ENCODE peak calls at places on chromosome 19, in nine cellular contexts. One of them, this sample, is unnamed.

GRCh38 chr19:5719274-5719960 is 529 bp downstream of the LONP1 start:
- DNase-seq in effector memory CD4-positive, alpha-beta T cell: peak; percentile 18
- DNase-seq in MCF 10A: peak; percentile 65
- DNase-seq in H54: no peak
- DNase-seq in activated CD4-positive, alpha-beta T cell treated with anti-CD3 and anti-CD28 coated beads for 24 hours: no peak
- DNase-seq in anterior cingulate cortex: no peak
- DNase-seq in brain microvascular endothelial cell: no peak
- DNase-seq in right atrium auricular region: no peak
- DNase-seq in osteocyte: no peak
- DNase-seq in this sample: no peak

GRCh38 chr19:33804021-33804799 is 7.5 kb downstream of the KCTD15 start:
- DNase-seq in effector memory CD4-positive, alpha-beta T cell: no peak
- DNase-seq in MCF 10A: peak; percentile 94
- DNase-seq in H54: no peak
- DNase-seq in activated CD4-positive, alpha-beta T cell treated with anti-CD3 and anti-CD28 coated beads for 24 hours: no peak
- DNase-seq in anterior cingulate cortex: peak; percentile 33
- DNase-seq in brain microvascular endothelial cell: peak; percentile 79
- DNase-seq in right atrium auricular region: peak; percentile 87
- DNase-seq in osteocyte: no peak
- DNase-seq in this sample: no peak

GRCh38 chr19:46886546-46887239 is 25.9 kb downstream of the ARHGAP35 start:
- DNase-seq in effector memory CD4-positive, alpha-beta T cell: no peak
- DNase-seq in MCF 10A: peak; percentile 28
- DNase-seq in H54: no peak
- DNase-seq in activated CD4-positive, alpha-beta T cell treated with anti-CD3 and anti-CD28 coated beads for 24 hours: no peak
- DNase-seq in anterior cingulate cortex: no peak
- DNase-seq in brain microvascular endothelial cell: no peak
- DNase-seq in right atrium auricular region: no peak
- DNase-seq in osteocyte: no peak
- DNase-seq in this sample: no peak

GRCh38 chr19:45558399-45558878 is 26.2 kb downstream of the OPA3 start:
- DNase-seq in effector memory CD4-positive, alpha-beta T cell: peak; percentile 50
- DNase-seq in MCF 10A: peak; percentile 85
- DNase-seq in H54: no peak
- DNase-seq in activated CD4-positive, alpha-beta T cell treated with anti-CD3 and anti-CD28 coated beads for 24 hours: peak; percentile 46
- DNase-seq in anterior cingulate cortex: no peak
- DNase-seq in brain microvascular endothelial cell: peak; percentile 20
- DNase-seq in right atrium auricular region: no peak
- DNase-seq in osteocyte: no peak
- DNase-seq in this sample: peak; percentile 31

GRCh38 chr19:1862068-1862423 is 1.3 kb downstream of the KLF16 start:
- DNase-seq in effector memory CD4-positive, alpha-beta T cell: no peak
- DNase-seq in MCF 10A: peak; percentile 27
- DNase-seq in H54: no peak
- DNase-seq in activated CD4-positive, alpha-beta T cell treated with anti-CD3 and anti-CD28 coated beads for 24 hours: no peak
- DNase-seq in anterior cingulate cortex: no peak
- DNase-seq in brain microvascular endothelial cell: no peak
- DNase-seq in right atrium auricular region: no peak
- DNase-seq in osteocyte: no peak
- DNase-seq in this sample: no peak

GRCh38 chr19:8611391-8611883 is 922 bp upstream of the ADAMTS10 start:
- DNase-seq in effector memory CD4-positive, alpha-beta T cell: no peak
- DNase-seq in MCF 10A: no peak
- DNase-seq in H54: no peak
- DNase-seq in activated CD4-positive, alpha-beta T cell treated with anti-CD3 and anti-CD28 coated beads for 24 hours: no peak
- DNase-seq in anterior cingulate cortex: no peak
- DNase-seq in brain microvascular endothelial cell: no peak
- DNase-seq in right atrium auricular region: no peak
- DNase-seq in osteocyte: no peak
- DNase-seq in this sample: no peak

GRCh38 chr19:13026478-13026999 is 31.3 kb downstream of the NFIX start:
- DNase-seq in effector memory CD4-positive, alpha-beta T cell: no peak
- DNase-seq in MCF 10A: peak; percentile 66
- DNase-seq in H54: no peak
- DNase-seq in activated CD4-positive, alpha-beta T cell treated with anti-CD3 and anti-CD28 coated beads for 24 hours: no peak
- DNase-seq in anterior cingulate cortex: no peak
- DNase-seq in brain microvascular endothelial cell: no peak
- DNase-seq in right atrium auricular region: no peak
- DNase-seq in osteocyte: no peak
- DNase-seq in this sample: no peak

GRCh38 chr19:51422053-51422448 is 4.6 kb upstream of the SIGLEC10 start:
- DNase-seq in effector memory CD4-positive, alpha-beta T cell: peak; percentile 53
- DNase-seq in MCF 10A: peak; percentile 80
- DNase-seq in H54: peak; percentile 57
- DNase-seq in activated CD4-positive, alpha-beta T cell treated with anti-CD3 and anti-CD28 coated beads for 24 hours: peak; percentile 86
- DNase-seq in anterior cingulate cortex: peak; percentile 19
- DNase-seq in brain microvascular endothelial cell: peak; percentile 72
- DNase-seq in right atrium auricular region: peak; percentile 64
- DNase-seq in osteocyte: peak; percentile 89
- DNase-seq in this sample: peak; percentile 83

GRCh38 chr19:33400856-33401682 is 27.6 kb downstream of the CEBPG start:
- DNase-seq in effector memory CD4-positive, alpha-beta T cell: no peak
- DNase-seq in MCF 10A: no peak
- DNase-seq in H54: no peak
- DNase-seq in activated CD4-positive, alpha-beta T cell treated with anti-CD3 and anti-CD28 coated beads for 24 hours: no peak
- DNase-seq in anterior cingulate cortex: no peak
- DNase-seq in brain microvascular endothelial cell: no peak
- DNase-seq in right atrium auricular region: no peak
- DNase-seq in osteocyte: no peak
- DNase-seq in this sample: no peak

GRCh38 chr19:50686310-50687032 is 33.1 kb downstream of the SHANK1 start:
- DNase-seq in effector memory CD4-positive, alpha-beta T cell: no peak
- DNase-seq in MCF 10A: no peak
- DNase-seq in H54: no peak
- DNase-seq in activated CD4-positive, alpha-beta T cell treated with anti-CD3 and anti-CD28 coated beads for 24 hours: no peak
- DNase-seq in anterior cingulate cortex: no peak
- DNase-seq in brain microvascular endothelial cell: no peak
- DNase-seq in right atrium auricular region: no peak
- DNase-seq in osteocyte: no peak
- DNase-seq in this sample: no peak

GRCh38 chr19:48145596-48146254 is 24.4 kb downstream of the LIG1 start:
- DNase-seq in effector memory CD4-positive, alpha-beta T cell: no peak
- DNase-seq in MCF 10A: no peak
- DNase-seq in H54: no peak
- DNase-seq in activated CD4-positive, alpha-beta T cell treated with anti-CD3 and anti-CD28 coated beads for 24 hours: no peak
- DNase-seq in anterior cingulate cortex: no peak
- DNase-seq in brain microvascular endothelial cell: no peak
- DNase-seq in right atrium auricular region: no peak
- DNase-seq in osteocyte: no peak
- DNase-seq in this sample: no peak

GRCh38 chr19:49151339-49152217 is 3.6 kb downstream of the HRC start:
- DNase-seq in effector memory CD4-positive, alpha-beta T cell: no peak
- DNase-seq in MCF 10A: peak; percentile 90
- DNase-seq in H54: no peak
- DNase-seq in activated CD4-positive, alpha-beta T cell treated with anti-CD3 and anti-CD28 coated beads for 24 hours: no peak
- DNase-seq in anterior cingulate cortex: peak; percentile 51
- DNase-seq in brain microvascular endothelial cell: no peak
- DNase-seq in right atrium auricular region: no peak
- DNase-seq in osteocyte: no peak
- DNase-seq in this sample: peak; percentile 81

GRCh38 chr19:43465468-43466120 is at the start of gene LYPD3:
- DNase-seq in effector memory CD4-positive, alpha-beta T cell: no peak
- DNase-seq in MCF 10A: peak; percentile 97
- DNase-seq in H54: no peak
- DNase-seq in activated CD4-positive, alpha-beta T cell treated with anti-CD3 and anti-CD28 coated beads for 24 hours: no peak
- DNase-seq in anterior cingulate cortex: no peak
- DNase-seq in brain microvascular endothelial cell: no peak
- DNase-seq in right atrium auricular region: no peak
- DNase-seq in osteocyte: no peak
- DNase-seq in this sample: no peak

GRCh38 chr19:14440049-14440448 is 6.9 kb downstream of the PKN1 start:
- DNase-seq in effector memory CD4-positive, alpha-beta T cell: peak; percentile 60
- DNase-seq in MCF 10A: no peak
- DNase-seq in H54: no peak
- DNase-seq in activated CD4-positive, alpha-beta T cell treated with anti-CD3 and anti-CD28 coated beads for 24 hours: peak; percentile 67
- DNase-seq in anterior cingulate cortex: no peak
- DNase-seq in brain microvascular endothelial cell: no peak
- DNase-seq in right atrium auricular region: peak; percentile 79
- DNase-seq in osteocyte: no peak
- DNase-seq in this sample: no peak

GRCh38 chr19:49820125-49820524 is 2.0 kb downstream of the MED25 start:
- DNase-seq in effector memory CD4-positive, alpha-beta T cell: no peak
- DNase-seq in MCF 10A: no peak
- DNase-seq in H54: no peak
- DNase-seq in activated CD4-positive, alpha-beta T cell treated with anti-CD3 and anti-CD28 coated beads for 24 hours: no peak
- DNase-seq in anterior cingulate cortex: no peak
- DNase-seq in brain microvascular endothelial cell: no peak
- DNase-seq in right atrium auricular region: no peak
- DNase-seq in osteocyte: no peak
- DNase-seq in this sample: no peak